ENCODE peak calls at places on chromosome 9, in ten cellular contexts. K is fibroblast of lung; V is endothelial cell; G is MCF 10A; S is CD4-positive, alpha-beta T cell; C is astrocyte of the spinal cord; Q is AG09309; Y is pancreas; T is A549; D is MM.1S. W is an unnamed sample.

GRCh38 chr9:130694205-130694604 is 625 bp downstream of the EXOSC2 start:
- DNase-seq in Q (no peak), K (no peak), G (no peak), D (no peak), V (no peak), C (no peak), S (no peak), T (no peak), Y (no peak), W (no peak)

GRCh38 chr9:93188426-93189368 is 4.8 kb downstream of the WNK2 start:
- DNase-seq in S (no peak), C (no peak), V (no peak), T (no peak), Q (no peak), Y (no peak), K (no peak), D (no peak), G (no peak), W (peak; percentile 26)

GRCh38 chr9:16575142-16575877 is 295.2 kb downstream of the BNC2 start:
- DNase-seq in Y (no peak), C (no peak), Q (no peak), S (no peak), D (peak; percentile 6), V (no peak), T (peak; percentile 45), G (peak; percentile 11), K (no peak), W (no peak)

GRCh38 chr9:131035548-131035947 is 26.6 kb downstream of the LAMC3 start:
- DNase-seq in Q (no peak), T (no peak), C (no peak), G (no peak), S (no peak), D (no peak), K (no peak), V (no peak), Y (no peak), W (no peak)

GRCh38 chr9:91727316-91727861 is 222.6 kb downstream of the ROR2 start:
- DNase-seq in G (peak; percentile 62), D (peak; percentile 58), S (no peak), K (peak; percentile 28), T (peak; percentile 55), C (peak; percentile 44), Q (no peak), Y (no peak), V (peak; percentile 41), W (no peak)

GRCh38 chr9:20436475-20437195 is 185.7 kb downstream of the MLLT3 start:
- DNase-seq in G (no peak), S (no peak), T (no peak), Q (no peak), V (no peak), D (no peak), K (no peak), Y (no peak), C (no peak), W (no peak)

GRCh38 chr9:34576943-34577634 is 12.4 kb downstream of the CNTFR start:
- DNase-seq in G (no peak), K (no peak), Y (no peak), V (peak; percentile 41), S (no peak), C (no peak), D (no peak), T (no peak), Q (no peak), W (no peak)

GRCh38 chr9:135343733-135344522 is 135.7 kb upstream of the PPP1R26 start:
- DNase-seq in T (peak; percentile 34), D (peak; percentile 40), S (peak; percentile 22), Y (peak; percentile 58), V (peak; percentile 86), C (no peak), K (peak; percentile 4), G (peak; percentile 38), Q (no peak), W (peak; percentile 56)

DNA sequence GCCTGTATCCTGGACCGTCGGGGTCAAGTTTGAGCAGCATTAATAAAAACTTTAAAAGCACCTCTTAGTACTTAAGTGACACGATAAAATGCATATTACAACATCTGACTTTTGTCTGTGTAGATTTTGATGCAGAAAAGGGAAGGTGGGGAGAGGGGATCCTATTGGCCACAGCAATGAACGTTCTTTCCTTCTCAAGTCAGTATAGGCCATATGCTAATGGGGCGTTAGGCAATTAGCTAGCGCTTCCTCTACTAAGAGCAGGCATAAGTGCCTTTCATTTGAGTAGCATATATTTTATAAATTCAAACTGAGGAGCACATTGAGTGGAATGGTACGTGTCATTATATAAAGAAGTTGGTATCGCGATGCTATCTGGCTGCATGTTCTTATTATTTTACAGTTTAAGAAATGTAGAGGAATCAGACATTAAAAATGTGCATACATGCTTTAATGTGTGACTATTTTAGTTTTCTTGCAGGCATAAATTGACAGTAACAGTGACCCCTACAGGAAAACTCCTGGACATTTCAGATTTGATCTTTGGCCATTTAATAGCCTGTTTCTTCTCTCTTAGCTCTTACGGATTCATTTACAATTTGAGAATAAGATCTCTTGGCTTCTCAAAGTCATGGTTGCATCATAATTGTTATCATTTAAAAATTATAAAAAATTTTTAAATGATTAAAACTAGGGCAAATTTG is 1.1 kb upstream of the GNA14 start:
- DNase-seq in Q (no peak), S (no peak), K (peak; percentile 26), C (peak; percentile 54), T (peak; percentile 32), D (no peak), G (peak; percentile 18), V (no peak), Y (no peak), W (no peak)
- TF ChIP-seq CTCF in Q (peak; percentile 39), S (no peak), K (peak; percentile 40), C (peak; percentile 49), T (peak; percentile 41), D (no peak), G (peak; percentile 33), V (peak; percentile 58), Y (no peak), W (peak; percentile 24)

GRCh38 chr9:38690574-38690973 is 29.4 kb downstream of the FAM240B start:
- DNase-seq in T (no peak), V (no peak), S (no peak), D (no peak), G (no peak), C (no peak), Q (no peak), K (no peak), Y (no peak), W (no peak)
- TF ChIP-seq CTCF in T (no peak), V (no peak), S (no peak), D (no peak), G (no peak), C (no peak), Q (no peak), K (no peak), Y (no peak), W (no peak)

GRCh38 chr9:114165407-114166102 is 10.2 kb downstream of the COL27A1 start:
- DNase-seq in Q (no peak), T (no peak), D (no peak), Y (no peak), S (no peak), V (no peak), K (no peak), C (no peak), G (no peak), W (no peak)

GRCh38 chr9:114167591-114168091 is 12.3 kb downstream of the COL27A1 start:
- DNase-seq in S (no peak), D (no peak), Q (no peak), V (no peak), G (no peak), C (no peak), T (no peak), K (no peak), Y (no peak), W (no peak)

GRCh38 chr9:114164191-114164794 is 9.0 kb downstream of the COL27A1 start:
- DNase-seq in G (no peak), V (no peak), S (no peak), C (no peak), Y (no peak), D (no peak), K (no peak), T (no peak), Q (no peak), W (no peak)

GRCh38 chr9:114166606-114167572 is 11.6 kb downstream of the COL27A1 start:
- DNase-seq in Y (no peak), T (no peak), D (no peak), G (no peak), K (no peak), V (no peak), C (no peak), S (no peak), Q (no peak), W (no peak)

DNA sequence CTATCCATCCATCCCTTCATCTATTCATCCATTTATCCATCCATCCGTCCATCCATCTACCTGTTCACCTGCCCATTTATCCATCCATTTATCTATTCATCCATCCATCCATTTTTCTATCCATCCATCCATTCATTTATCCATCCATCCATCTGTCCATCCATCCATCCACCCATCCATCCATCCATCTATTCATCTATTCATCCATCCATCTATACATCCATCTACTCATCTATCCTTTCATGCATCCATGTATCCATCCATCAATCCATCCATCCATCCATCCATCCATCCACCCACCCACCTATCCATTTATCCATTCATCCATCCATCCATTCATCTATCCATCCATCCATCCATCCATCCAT is 10.8 kb downstream of the COL27A1 start:
- DNase-seq in S (no peak), Y (no peak), T (no peak), G (no peak), Q (no peak), K (no peak), D (no peak), V (no peak), C (no peak), W (no peak)
- TF ChIP-seq CTCF in S (no peak), Y (no peak), T (no peak), G (no peak), Q (no peak), K (no peak), D (no peak), V (no peak), C (no peak), W (no peak)

GRCh38 chr9:127942152-127943010 is 4.7 kb upstream of the DPM2 start:
- DNase-seq in Q (no peak), T (peak; percentile 76), S (peak; percentile 42), D (peak; percentile 53), G (peak; percentile 61), C (peak; percentile 71), Y (no peak), K (peak; percentile 53), V (peak; percentile 77), W (no peak)

GRCh38 chr9:127940598-127940997 is 2.9 kb upstream of the DPM2 start:
- DNase-seq in V (no peak), T (no peak), C (no peak), K (no peak), Q (no peak), S (no peak), G (no peak), Y (no peak), D (no peak), W (no peak)

GRCh38 chr9:127943746-127944145 is 6.1 kb upstream of the DPM2 start:
- DNase-seq in G (peak; percentile 73), Y (peak; percentile 77), S (peak; percentile 72), Q (no peak), D (peak; percentile 73), K (peak; percentile 62), C (peak; percentile 70), V (peak; percentile 85), T (peak; percentile 86), W (peak; percentile 90)

GRCh38 chr9:127943011-127943662 is 5.5 kb upstream of the DPM2 start:
- DNase-seq in K (no peak), C (no peak), D (no peak), Q (no peak), V (no peak), S (no peak), G (no peak), T (no peak), Y (no peak), W (no peak)

DNA sequence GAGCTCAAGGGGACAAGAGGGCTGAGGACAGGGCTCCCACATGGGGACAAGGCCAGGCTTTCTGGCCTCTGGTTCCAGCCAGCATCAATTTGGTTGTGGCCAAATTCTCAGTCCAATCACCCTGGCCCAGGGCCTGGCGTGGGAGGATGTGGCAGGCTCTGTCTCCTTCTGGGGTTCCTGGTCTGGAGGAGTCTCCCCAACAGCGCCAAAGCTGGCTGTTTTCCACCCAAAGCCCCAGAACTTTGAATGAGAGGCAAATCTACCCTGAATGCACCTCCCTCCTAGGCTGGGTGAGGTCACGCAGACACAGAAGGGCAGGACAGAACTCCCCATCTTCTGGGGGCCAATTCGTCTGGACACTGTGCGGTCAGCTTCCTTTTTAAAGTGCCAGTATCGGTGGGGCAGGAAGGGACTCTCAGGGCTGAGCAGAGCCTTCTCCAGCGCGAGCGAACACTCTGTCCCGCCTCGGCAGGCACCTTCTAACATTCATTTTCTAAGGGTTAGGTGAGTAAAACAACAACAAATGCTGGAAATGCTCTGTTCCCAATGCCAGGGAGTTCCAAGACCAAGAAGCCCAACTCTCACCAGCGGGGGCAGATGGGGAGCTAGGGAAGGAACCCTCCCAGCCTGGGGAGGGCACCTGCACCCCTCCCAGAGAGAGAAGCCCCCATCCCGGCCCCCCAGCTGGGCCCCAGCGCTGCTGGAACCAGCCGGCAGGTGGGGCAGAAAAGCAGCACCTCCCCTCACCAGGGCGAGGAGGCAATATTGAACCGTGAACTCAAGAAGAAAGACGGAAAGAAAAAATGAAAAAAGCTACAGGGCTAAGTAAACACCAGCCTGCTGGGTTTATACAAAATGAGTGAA is 3.6 kb upstream of the DPM2 start:
- DNase-seq in G (no peak), C (no peak), Y (no peak), D (no peak), T (no peak), S (no peak), K (no peak), Q (no peak), V (no peak), W (no peak)
- TF ChIP-seq CTCF in G (no peak), C (no peak), Y (no peak), D (no peak), T (no peak), S (no peak), K (no peak), Q (no peak), V (no peak), W (no peak)

W was measured in colonic mucosa.